ENCODE peak calls at places on chromosome 18, in six cellular contexts. One of them, this sample, is unnamed. For H3K79me2, the result is how much of the 10 kb centered on the place peaks cover.

GRCh38 chr18:49677762-49678398 is 116.0 kb downstream of the LIPG start:
- DNase-seq in SK-N-SH: no peak
- DNase-seq in GM12878: peak
- DNase-seq in K562: no peak
- DNase-seq in HCT116: no peak
- DNase-seq in HepG2: no peak
- DNase-seq in this sample: no peak

GRCh38 chr18:10128906-10129305 is 215.1 kb downstream of the VAPA start:
- DNase-seq in HepG2: no peak
- DNase-seq in GM12878: no peak
- DNase-seq in HCT116: no peak
- DNase-seq in SK-N-SH: peak
- DNase-seq in K562: no peak
- DNase-seq in this sample: no peak

GRCh38 chr18:33210575-33211189 is 229.8 kb downstream of the CCDC178 start:
- DNase-seq in HCT116: no peak
- DNase-seq in GM12878: no peak
- DNase-seq in SK-N-SH: peak
- DNase-seq in HepG2: peak
- DNase-seq in K562: no peak
- DNase-seq in this sample: peak

GRCh38 chr18:63290456-63291200 is 28.9 kb downstream of the BCL2 start:
- DNase-seq in HCT116: no peak
- DNase-seq in K562: no peak
- DNase-seq in HepG2: no peak
- DNase-seq in SK-N-SH: no peak
- DNase-seq in GM12878: no peak
- DNase-seq in this sample: peak

GRCh38 chr18:67783215-67783946 is 266.9 kb upstream of the DSEL start:
- DNase-seq in GM12878: no peak
- DNase-seq in K562: no peak
- DNase-seq in SK-N-SH: no peak
- DNase-seq in HCT116: no peak
- DNase-seq in HepG2: no peak
- DNase-seq in this sample: no peak

GRCh38 chr18:41338341-41338740 is 616.7 kb upstream of the PIK3C3 start:
- DNase-seq in SK-N-SH: peak
- DNase-seq in GM12878: no peak
- DNase-seq in HepG2: no peak
- DNase-seq in K562: no peak
- DNase-seq in HCT116: no peak
- DNase-seq in this sample: no peak

GRCh38 chr18:3383381-3383915 is 66.5 kb upstream of the TGIF1 start:
- DNase-seq in GM12878: no peak
- DNase-seq in SK-N-SH: no peak
- DNase-seq in K562: no peak
- DNase-seq in HCT116: no peak
- DNase-seq in HepG2: no peak
- DNase-seq in this sample: peak

GRCh38 chr18:32772580-32773186 is at the start of gene KLHL14:
- DNase-seq in SK-N-SH: no peak
- DNase-seq in HepG2: no peak
- DNase-seq in K562: no peak
- DNase-seq in GM12878: no peak
- DNase-seq in HCT116: no peak
- DNase-seq in this sample: no peak

GRCh38 chr18:4096501-4096900 is 358.6 kb downstream of the DLGAP1 start:
- DNase-seq in HCT116: no peak
- DNase-seq in HepG2: no peak
- DNase-seq in GM12878: no peak
- DNase-seq in K562: no peak
- DNase-seq in SK-N-SH: no peak
- DNase-seq in this sample: no peak

GRCh38 chr18:54192900-54193299 is 31.6 kb downstream of the MBD2 start:
- DNase-seq in GM12878: no peak
- DNase-seq in HCT116: no peak
- DNase-seq in HepG2: no peak
- DNase-seq in K562: no peak
- DNase-seq in SK-N-SH: no peak
- DNase-seq in this sample: no peak

GRCh38 chr18:69401475-69402218 is 959 bp downstream of the DOK6 start:
- DNase-seq in HCT116: no peak
- DNase-seq in GM12878: no peak
- DNase-seq in K562: no peak
- DNase-seq in SK-N-SH: peak
- DNase-seq in HepG2: no peak
- DNase-seq in this sample: peak

GRCh38 chr18:69580107-69580506 is 179.4 kb downstream of the DOK6 start:
- DNase-seq in HepG2: peak
- DNase-seq in GM12878: peak
- DNase-seq in K562: no peak
- DNase-seq in SK-N-SH: no peak
- DNase-seq in HCT116: no peak
- DNase-seq in this sample: peak

GRCh38 chr18:65750421-65751144 is at the start of gene CDH7:
- DNase-seq in K562: no peak
- DNase-seq in GM12878: no peak
- DNase-seq in HepG2: no peak
- DNase-seq in SK-N-SH: peak
- DNase-seq in HCT116: no peak
- DNase-seq in this sample: peak

GRCh38 chr18:56423626-56424025 is 214.8 kb downstream of the TXNL1 start:
- DNase-seq in GM12878: no peak
- DNase-seq in K562: no peak
- DNase-seq in SK-N-SH: no peak
- DNase-seq in HCT116: no peak
- DNase-seq in HepG2: no peak
- DNase-seq in this sample: no peak

GRCh38 chr18:23401400-23402347 is 51.4 kb upstream of the RIOK3 start:
- DNase-seq in HepG2: peak
- DNase-seq in SK-N-SH: no peak
- DNase-seq in K562: no peak
- DNase-seq in HCT116: no peak
- DNase-seq in GM12878: no peak
- DNase-seq in this sample: peak

GRCh38 chr18:6866552-6866951 is 137.0 kb downstream of the ARHGAP28 start:
- DNase-seq in K562: no peak
- DNase-seq in GM12878: no peak
- DNase-seq in SK-N-SH: no peak
- DNase-seq in HepG2: no peak
- DNase-seq in HCT116: no peak
- DNase-seq in this sample: no peak

GRCh38 chr18:34467059-34467458 is 242.3 kb upstream of the NOL4 start:
- DNase-seq in K562: no peak
- DNase-seq in HCT116: no peak
- DNase-seq in GM12878: peak
- DNase-seq in HepG2: no peak
- DNase-seq in SK-N-SH: no peak
- DNase-seq in this sample: no peak

GRCh38 chr18:10090668-10091067 is 176.9 kb downstream of the VAPA start:
- DNase-seq in HepG2: peak
- DNase-seq in GM12878: no peak
- DNase-seq in HCT116: no peak
- DNase-seq in K562: no peak
- DNase-seq in SK-N-SH: no peak
- DNase-seq in this sample: no peak

GRCh38 chr18:75253784-75254183 is 43.2 kb downstream of the TSHZ1 start:
- DNase-seq in HCT116: no peak
- DNase-seq in GM12878: no peak
- DNase-seq in K562: no peak
- DNase-seq in SK-N-SH: peak
- DNase-seq in HepG2: no peak
- DNase-seq in this sample: no peak

GRCh38 chr18:22084547-22084946 is 84.8 kb upstream of the GATA6 start:
- DNase-seq in K562: no peak
- DNase-seq in HCT116: no peak
- DNase-seq in HepG2: peak
- DNase-seq in GM12878: no peak
- DNase-seq in SK-N-SH: no peak
- DNase-seq in this sample: no peak

GRCh38 chr18:48412339-48412929 is 3.3 kb upstream of the ZBTB7C start:
- DNase-seq in SK-N-SH: peak
- DNase-seq in HepG2: peak
- DNase-seq in K562: peak
- DNase-seq in HCT116: peak
- DNase-seq in GM12878: no peak
- DNase-seq in this sample: peak

GRCh38 chr18:23992119-23992940 is 22.2 kb upstream of the TTC39C start:
- DNase-seq in K562: no peak
- DNase-seq in GM12878: no peak
- DNase-seq in HCT116: no peak
- DNase-seq in SK-N-SH: peak
- DNase-seq in HepG2: no peak
- DNase-seq in this sample: no peak

GRCh38 chr18:6509417-6510198 is 94.9 kb upstream of the L3MBTL4 start:
- DNase-seq in K562: no peak
- DNase-seq in SK-N-SH: peak
- DNase-seq in HepG2: no peak
- DNase-seq in HCT116: no peak
- DNase-seq in GM12878: no peak
- DNase-seq in this sample: peak

DNA sequence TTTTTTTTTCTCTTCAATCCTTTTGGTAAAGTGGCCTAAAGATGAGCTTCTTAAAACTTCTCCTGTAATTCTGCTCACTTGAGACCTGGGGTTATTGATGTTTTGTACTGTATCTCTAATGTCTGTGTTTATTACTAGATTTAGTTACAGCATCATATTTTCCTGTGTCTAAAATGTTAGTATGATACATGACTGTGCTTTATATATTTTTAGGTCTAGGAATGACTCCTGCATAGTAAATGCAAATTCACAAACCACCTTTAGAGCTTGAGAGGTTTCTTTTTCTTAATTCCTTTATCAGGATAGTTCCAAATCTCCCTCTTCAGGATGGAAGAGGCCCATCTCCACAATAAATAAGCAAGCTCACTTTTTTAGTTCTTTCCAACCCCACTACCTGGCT is 197.6 kb downstream of the SETBP1 start:
- DNase-seq in HepG2: no peak
- DNase-seq in HCT116: no peak
- DNase-seq in GM12878: no peak
- DNase-seq in K562: no peak
- DNase-seq in SK-N-SH: no peak
- DNase-seq in this sample: no peak
- TF ChIP-seq REST in HepG2: no peak
- TF ChIP-seq REST in HCT116: no peak
- TF ChIP-seq REST in GM12878: no peak
- TF ChIP-seq REST in K562: no peak
- TF ChIP-seq REST in SK-N-SH: no peak
- TF ChIP-seq REST in this sample: no peak

DNA sequence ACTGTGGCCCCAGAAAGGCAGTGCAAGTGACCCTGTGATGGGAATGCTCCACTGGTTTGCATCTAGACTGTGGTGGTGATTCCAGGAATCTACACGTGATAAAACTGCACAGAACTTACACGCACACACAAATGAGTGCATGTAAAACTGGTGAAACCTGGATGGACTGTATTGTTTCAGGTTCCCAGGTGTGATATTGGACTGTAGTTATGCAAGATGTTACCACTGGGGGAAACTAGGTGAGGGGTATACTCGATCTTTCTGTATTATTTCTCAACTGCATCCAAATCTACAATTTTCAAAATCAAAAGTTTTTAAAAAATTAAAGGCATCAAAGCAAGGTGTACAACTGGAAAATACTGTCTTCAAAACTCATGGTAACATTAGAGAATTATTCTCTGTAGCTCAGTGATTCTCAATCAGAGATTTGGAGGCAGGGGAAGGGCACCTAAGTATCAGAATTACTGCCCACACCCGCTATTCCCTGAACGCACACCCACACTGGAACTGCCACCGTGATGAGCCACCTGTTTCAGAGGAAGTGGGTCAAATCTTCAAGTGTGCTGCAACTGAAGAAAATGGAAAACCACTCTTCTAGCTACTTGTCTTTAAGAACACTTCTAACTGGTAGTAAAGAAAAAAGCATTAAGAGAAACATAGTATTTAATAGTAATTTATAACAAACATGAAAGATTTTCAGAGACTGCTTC is 26.7 kb downstream of the PTPN2 start:
- DNase-seq in HepG2: no peak
- DNase-seq in HCT116: no peak
- DNase-seq in GM12878: no peak
- DNase-seq in SK-N-SH: no peak
- DNase-seq in K562: no peak
- DNase-seq in this sample: no peak
- H3K79me2 ChIP-seq in HepG2: under half
- H3K79me2 ChIP-seq in HCT116: half or more
- H3K79me2 ChIP-seq in GM12878: under half
- H3K79me2 ChIP-seq in SK-N-SH: under half
- H3K79me2 ChIP-seq in K562: under half
- H3K79me2 ChIP-seq in this sample: half or more

GRCh38 chr18:58779514-58779913 is 85.2 kb upstream of the ZNF532 start:
- DNase-seq in GM12878: no peak
- DNase-seq in SK-N-SH: no peak
- DNase-seq in K562: no peak
- DNase-seq in HCT116: no peak
- DNase-seq in HepG2: no peak
- DNase-seq in this sample: no peak
- TF ChIP-seq REST in GM12878: no peak
- TF ChIP-seq REST in SK-N-SH: no peak
- TF ChIP-seq REST in K562: no peak
- TF ChIP-seq REST in HCT116: no peak
- TF ChIP-seq REST in HepG2: no peak
- TF ChIP-seq REST in this sample: no peak

GRCh38 chr18:57741273-57741672 is 61.8 kb downstream of the ATP8B1 start:
- DNase-seq in HCT116: no peak
- DNase-seq in HepG2: no peak
- DNase-seq in SK-N-SH: no peak
- DNase-seq in K562: no peak
- DNase-seq in GM12878: no peak
- DNase-seq in this sample: no peak

GRCh38 chr18:57744211-57744694 is 58.9 kb downstream of the ATP8B1 start:
- DNase-seq in GM12878: no peak
- DNase-seq in K562: no peak
- DNase-seq in SK-N-SH: no peak
- DNase-seq in HCT116: no peak
- DNase-seq in HepG2: no peak
- DNase-seq in this sample: no peak

GRCh38 chr18:57738078-57738477 is 65.0 kb downstream of the ATP8B1 start:
- DNase-seq in HCT116: no peak
- DNase-seq in HepG2: peak
- DNase-seq in K562: no peak
- DNase-seq in SK-N-SH: no peak
- DNase-seq in GM12878: no peak
- DNase-seq in this sample: no peak

GRCh38 chr18:57747809-57748680 is 55.1 kb downstream of the ATP8B1 start:
- DNase-seq in HepG2: peak
- DNase-seq in SK-N-SH: no peak
- DNase-seq in K562: no peak
- DNase-seq in GM12878: no peak
- DNase-seq in HCT116: no peak
- DNase-seq in this sample: peak

DNA sequence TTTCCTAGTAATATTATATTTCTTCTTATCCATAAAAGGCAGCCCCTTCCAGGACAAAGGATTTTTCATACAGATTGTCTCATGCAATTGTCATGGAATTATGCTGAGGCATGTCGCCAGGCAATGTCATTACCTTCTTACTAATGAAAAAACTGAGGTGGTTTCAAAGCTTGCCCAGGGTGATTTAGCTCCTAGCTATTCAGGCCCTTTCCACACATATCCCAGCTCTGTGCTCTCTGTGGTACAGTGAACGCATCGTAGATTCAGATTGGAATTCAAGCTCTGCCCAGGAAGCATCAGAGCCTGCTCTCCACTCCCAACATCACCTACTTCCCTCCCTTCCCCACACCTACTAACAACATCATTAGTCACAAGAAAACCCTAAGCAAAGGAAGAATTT is 60.1 kb downstream of the ATP8B1 start:
- DNase-seq in HCT116: no peak
- DNase-seq in GM12878: no peak
- DNase-seq in SK-N-SH: no peak
- DNase-seq in HepG2: no peak
- DNase-seq in K562: no peak
- DNase-seq in this sample: no peak
- H3K79me2 ChIP-seq in HCT116: under half
- H3K79me2 ChIP-seq in GM12878: under half
- H3K79me2 ChIP-seq in SK-N-SH: half or more
- H3K79me2 ChIP-seq in HepG2: under half
- H3K79me2 ChIP-seq in K562: under half
- H3K79me2 ChIP-seq in this sample: under half